ENCODE peak calls at places on chromosomes 12 and 14, in five cellular contexts. Y is CD8-positive, alpha-beta T cell; M is IMR-90; S is fibroblast of the aortic adventitia; H is epithelial cell of esophagus. R is an unnamed sample.

GRCh38 chr12:98352218-98352811 is 163.1 kb upstream of the TMPO start:
- DNase-seq in M (peak), S (peak), H (peak), Y (no peak), R (peak)

GRCh38 chr14:37843969-37844607 is 248.7 kb downstream of the TTC6 start:
- DNase-seq in S (no peak), M (no peak), Y (no peak), H (no peak), R (no peak)

GRCh38 chr14:78399316-78399889 is 229.2 kb downstream of the NRXN3 start:
- DNase-seq in Y (no peak), S (peak), H (peak), M (no peak), R (peak)

GRCh38 chr14:22370084-22370847 is 218.8 kb downstream of the DAD1 start:
- DNase-seq in M (no peak), H (peak), S (peak), Y (no peak), R (no peak)

GRCh38 chr14:56194062-56194461 is 75.9 kb downstream of the PELI2 start:
- DNase-seq in Y (no peak), H (no peak), M (no peak), S (no peak), R (no peak)

GRCh38 chr12:127145929-127146789 is 1120.8 kb upstream of the TMEM132C start:
- DNase-seq in Y (peak), S (peak), M (peak), H (peak), R (peak)

GRCh38 chr12:120801146-120801545 is 75.5 kb downstream of the ACADS start:
- DNase-seq in S (no peak), H (peak), M (no peak), Y (no peak), R (no peak)

GRCh38 chr12:88391556-88391955 is 188.7 kb downstream of the KITLG start:
- DNase-seq in S (peak), M (peak), H (peak), Y (no peak), R (peak)

GRCh38 chr12:1884651-1885050 is 33.8 kb downstream of the CACNA2D4 start:
- DNase-seq in S (no peak), M (no peak), Y (no peak), H (no peak), R (no peak)

GRCh38 chr12:3489057-3489456 is 1.9 kb upstream of the PRMT8 start:
- DNase-seq in M (no peak), H (peak), Y (no peak), S (peak), R (no peak)

GRCh38 chr14:96275182-96276112 is 19.4 kb downstream of the BDKRB1 start:
- DNase-seq in S (peak), Y (peak), H (peak), M (peak), R (peak)

GRCh38 chr12:123945441-123946151 is 27.0 kb downstream of the CCDC92 start:
- DNase-seq in M (no peak), S (no peak), H (no peak), Y (no peak), R (no peak)

GRCh38 chr14:65151329-65152010 is 49.2 kb upstream of the MAX start:
- DNase-seq in M (no peak), H (no peak), S (no peak), Y (no peak), R (no peak)

GRCh38 chr12:20274008-20274407 is 94.3 kb upstream of the PDE3A start:
- DNase-seq in H (no peak), M (no peak), S (no peak), Y (no peak), R (no peak)

GRCh38 chr14:36925094-36925493 is 247.3 kb downstream of the SLC25A21 start:
- DNase-seq in H (no peak), S (no peak), Y (no peak), M (no peak), R (no peak)

GRCh38 chr12:49233842-49234526 is 30.9 kb upstream of the TUBA1C start:
- DNase-seq in M (no peak), H (no peak), S (no peak), Y (no peak), R (no peak)

GRCh38 chr12:96044017-96044985 is 8.9 kb upstream of the LTA4H start:
- DNase-seq in H (peak), M (peak), Y (no peak), S (peak), R (peak)

GRCh38 chr12:72072613-72073212 is 134.1 kb downstream of the TPH2 start:
- DNase-seq in Y (no peak), S (no peak), H (peak), M (no peak), R (no peak)

GRCh38 chr14:83085725-83086124 is 1552.1 kb upstream of the SEL1L start:
- DNase-seq in H (peak), Y (no peak), M (peak), S (no peak), R (no peak)

DNA sequence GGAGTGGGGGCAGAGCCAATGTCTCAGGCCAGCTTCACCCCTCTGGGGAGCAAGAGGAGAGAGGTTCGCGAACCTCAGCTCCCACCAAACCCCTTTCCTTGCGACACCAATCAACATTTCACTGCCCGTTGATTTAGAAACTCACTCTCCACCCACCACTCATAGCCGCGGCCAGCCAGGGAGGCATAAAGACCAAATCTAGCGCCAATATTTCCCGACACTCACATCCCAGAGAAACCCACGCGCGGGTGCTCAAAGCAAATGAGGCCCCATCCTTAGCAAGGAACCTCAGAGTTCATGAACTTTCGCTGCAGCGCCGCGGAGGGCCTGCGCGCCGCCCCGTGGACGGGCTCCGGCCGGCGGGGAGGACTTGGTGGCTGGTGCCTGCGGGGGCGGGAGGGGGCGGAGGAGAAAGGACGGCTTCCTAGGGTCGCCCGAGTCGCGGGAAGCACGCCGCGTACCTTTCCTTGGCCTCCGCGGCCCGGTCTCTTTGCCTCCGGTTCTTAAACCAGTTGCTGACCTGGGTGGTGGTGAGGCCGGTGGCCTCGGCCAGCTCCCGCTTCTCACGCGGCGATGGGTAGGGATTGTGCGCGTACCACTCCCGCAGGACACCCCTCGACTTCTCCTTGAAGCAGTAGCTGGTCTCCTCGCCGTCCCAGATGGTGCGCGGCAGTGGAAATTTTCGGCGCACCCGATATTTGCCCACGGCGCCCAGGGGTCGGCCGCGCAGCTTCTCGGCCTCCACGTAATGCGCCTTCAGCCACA is 926 bp downstream of the SIX1 start:
- DNase-seq in Y (no peak), H (peak), S (peak), M (peak), R (no peak)
- TF ChIP-seq CTCF in Y (no peak), H (no peak), S (no peak), M (peak), R (no peak)

GRCh38 chr12:109653896-109654295 is 59.7 kb upstream of the FAM222A start:
- DNase-seq in Y (no peak), H (no peak), M (no peak), S (no peak), R (peak)

GRCh38 chr12:109655578-109655977 is 58.0 kb upstream of the FAM222A start:
- DNase-seq in H (no peak), S (no peak), M (no peak), Y (no peak), R (no peak)

GRCh38 chr12:109656681-109657262 is 56.9 kb upstream of the FAM222A start:
- DNase-seq in Y (no peak), M (no peak), S (no peak), H (no peak), R (no peak)

GRCh38 chr12:109652233-109652772 is 61.3 kb upstream of the FAM222A start:
- DNase-seq in Y (no peak), S (no peak), M (no peak), H (no peak), R (no peak)

DNA sequence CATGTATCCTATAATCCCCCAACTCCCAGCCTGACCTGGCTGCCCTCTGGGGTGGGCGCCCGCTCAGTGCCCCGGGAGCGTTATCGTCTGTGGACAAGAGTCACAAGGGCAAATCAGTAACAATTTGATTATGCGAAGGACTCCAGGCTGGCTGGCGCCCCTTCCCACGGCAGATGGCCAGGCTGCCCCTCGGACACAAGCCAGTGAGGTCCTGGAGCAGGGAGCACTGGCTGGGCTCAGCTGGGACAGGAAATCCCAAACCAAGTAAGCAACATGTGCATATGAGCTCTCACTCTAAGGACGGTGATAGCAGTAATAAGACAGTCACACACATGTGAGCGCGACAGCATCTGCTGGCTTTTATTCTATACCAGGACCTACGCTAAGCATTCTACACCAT is 59.3 kb upstream of the FAM222A start:
- DNase-seq in H (no peak), Y (no peak), M (no peak), S (no peak), R (no peak)
- H3K4me3 ChIP-seq in H (no peak), Y (no peak), M (no peak), S (no peak), R (no peak)

GRCh38 chr12:5633102-5633501 is 201.2 kb downstream of the NTF3 start:
- DNase-seq in M (no peak), H (no peak), Y (no peak), S (no peak), R (no peak)
- TF ChIP-seq CTCF in M (no peak), H (no peak), Y (no peak), S (no peak), R (no peak)

DNA sequence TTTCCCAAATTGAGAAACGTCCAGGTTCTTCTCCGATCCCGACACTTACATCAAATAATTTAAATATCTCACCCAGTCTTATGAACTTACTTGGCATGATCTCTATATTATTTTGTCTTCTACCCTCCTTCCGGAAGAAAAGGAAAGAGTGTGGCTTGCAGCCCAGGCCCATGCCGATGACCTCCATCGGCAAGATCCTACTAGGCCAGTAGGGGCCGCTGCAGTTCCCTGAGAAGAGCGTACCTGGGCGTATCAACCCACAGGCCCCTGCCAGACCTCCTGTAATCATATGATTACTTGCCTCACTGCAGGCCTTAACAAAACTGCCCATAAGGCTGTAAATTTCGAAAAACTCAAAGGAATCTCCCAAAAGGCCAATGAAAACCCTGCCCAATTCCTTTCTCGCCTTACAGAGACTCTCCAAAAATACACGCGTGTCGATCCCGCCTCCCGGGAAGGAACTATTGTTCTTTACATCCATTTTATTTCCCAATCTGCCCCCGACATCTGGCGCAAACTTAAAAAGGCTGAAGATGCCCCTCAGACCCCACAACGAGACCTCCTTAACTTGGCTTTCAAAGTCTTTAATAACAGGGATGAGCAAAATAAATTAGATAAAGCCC is 69.6 kb downstream of the MOK start:
- DNase-seq in S (peak), H (peak), Y (peak), M (peak), R (peak)
- H3K4me3 ChIP-seq in S (peak), H (no peak), Y (no peak), M (no peak), R (peak)

DNA sequence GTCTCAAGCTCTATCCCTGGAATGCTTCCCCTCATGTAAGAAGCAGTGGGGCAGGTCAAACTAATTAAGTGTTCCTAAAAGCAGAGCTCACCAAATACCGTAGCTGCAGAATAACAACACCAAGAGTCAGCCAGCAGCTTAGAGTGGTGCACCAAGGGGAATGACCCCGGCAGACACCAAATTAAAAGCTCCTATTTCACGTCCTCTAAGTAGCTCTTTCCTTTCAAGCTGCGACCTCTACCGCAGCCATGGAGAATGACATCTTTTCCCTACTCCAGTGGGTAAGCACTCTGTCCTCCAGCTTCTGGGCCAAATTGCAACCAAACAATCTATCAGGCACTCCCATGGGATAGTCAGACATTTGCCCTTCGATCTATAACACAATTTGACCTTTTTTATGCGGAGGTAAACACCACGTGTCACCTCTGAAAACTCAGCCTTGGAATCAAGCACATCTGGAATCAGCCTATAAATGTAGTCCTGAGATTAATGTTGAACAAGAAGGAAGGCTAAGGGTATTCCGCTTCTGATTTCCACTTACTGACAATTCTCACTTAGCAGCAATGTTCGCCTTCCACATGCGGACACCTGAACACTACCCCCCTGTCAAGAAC is 67.6 kb upstream of the CDKN3 start:
- DNase-seq in Y (no peak), M (peak), S (peak), H (peak), R (peak)
- TF ChIP-seq CTCF in Y (peak), M (peak), S (peak), H (peak), R (peak)

DNA sequence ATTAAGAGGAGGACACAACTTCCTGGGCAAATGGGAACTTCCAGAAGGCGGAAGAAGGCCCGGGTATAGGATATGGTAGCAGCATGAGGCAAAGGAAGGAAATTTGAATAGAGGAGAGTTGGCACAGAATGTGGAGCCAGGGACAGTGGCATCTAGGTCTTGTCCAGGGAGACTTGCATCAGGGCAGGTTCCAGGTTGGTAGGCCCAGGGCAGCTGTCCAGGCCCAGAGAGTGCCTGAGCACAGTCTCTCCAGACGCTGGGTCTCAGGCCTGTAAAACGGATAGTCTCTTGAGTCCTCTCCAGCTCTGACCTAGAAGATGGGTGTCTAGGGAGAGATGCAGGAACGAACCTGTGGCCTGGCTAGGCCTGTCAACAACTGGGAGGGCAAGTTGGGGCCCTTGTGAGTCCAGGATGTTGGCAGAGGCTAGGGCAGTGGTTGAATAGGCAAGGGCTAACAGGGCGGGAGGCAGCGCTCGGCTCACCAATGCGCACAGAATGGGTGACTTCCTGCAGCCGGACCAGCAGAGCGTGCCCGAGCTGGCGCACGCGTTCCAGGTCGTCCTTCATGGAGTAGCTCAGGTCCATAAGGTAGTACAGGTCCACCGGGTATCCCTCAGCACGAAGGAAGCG is 9.9 kb downstream of the ITGB7 start:
- DNase-seq in H (no peak), Y (no peak), S (no peak), M (no peak), R (no peak)
- H3K4me3 ChIP-seq in H (no peak), Y (no peak), S (no peak), M (no peak), R (no peak)

DNA sequence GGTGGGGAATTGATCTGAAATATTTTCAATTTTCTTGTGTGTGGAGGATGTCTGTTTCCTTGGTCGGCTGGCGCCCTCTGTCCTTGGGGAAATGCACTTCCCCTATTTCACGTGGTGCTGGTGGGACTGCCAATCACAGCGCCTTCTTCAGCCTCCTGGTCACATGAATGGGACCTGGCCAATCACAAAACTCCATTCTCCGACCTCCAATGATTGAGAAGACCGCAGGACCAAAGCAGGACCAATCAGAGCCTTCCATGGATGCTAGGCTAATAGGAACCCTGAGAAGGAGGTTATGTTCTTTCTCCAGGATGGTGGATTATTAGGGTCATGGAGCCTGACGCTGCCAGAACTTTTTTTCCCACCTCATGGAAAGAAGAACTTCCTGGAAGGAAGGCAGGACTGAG is 188.7 kb downstream of the TTC8 start:
- DNase-seq in Y (no peak), M (peak), H (peak), S (peak), R (peak)
- TF ChIP-seq CTCF in Y (no peak), M (peak), H (peak), S (peak), R (peak)

DNA sequence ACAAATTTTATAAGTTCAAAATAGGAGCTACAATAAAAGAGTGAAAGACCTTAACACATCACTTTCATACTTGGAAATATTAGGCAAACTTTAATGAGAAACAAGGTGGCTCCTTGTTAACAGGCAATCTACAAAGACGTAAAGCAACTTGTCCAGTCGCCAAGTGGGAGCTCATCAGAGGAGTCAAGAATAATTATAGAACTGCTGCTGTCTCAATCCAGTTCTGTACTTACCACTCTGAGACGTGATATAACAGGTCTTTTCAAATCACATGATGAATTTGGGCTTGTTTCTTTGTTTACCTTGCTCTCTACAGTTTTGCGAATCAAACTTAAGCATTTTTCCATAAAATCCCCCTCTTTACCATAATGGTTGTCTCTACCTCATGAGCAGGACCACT is 3.6 kb downstream of the YBX3 start:
- DNase-seq in Y (no peak), S (no peak), M (no peak), H (peak), R (peak)
- H3K4me3 ChIP-seq in Y (no peak), S (peak), M (no peak), H (peak), R (no peak)

GRCh38 chr12:14769462-14769836 is 33.8 kb downstream of the WBP11 start:
- DNase-seq in M (peak), S (no peak), H (no peak), Y (no peak), R (peak)
- TF ChIP-seq CTCF in M (no peak), S (peak), H (no peak), Y (no peak), R (no peak)

R was measured in fibroblast of villous mesenchyme.